ENCODE peak calls at places on chromosomes 12 and 14, in six cellular contexts. K is coronary artery, Z is Calu3, T is nephron progenitor cell, U is GM06990, M is endothelial cell. E is an unnamed sample.

GRCh38 chr12:754871-755562 is 2.6 kb downstream of the WNK1 start:
- DNase-seq in K (no peak), Z (no peak), T (no peak), U (no peak), M (no peak), E (no peak)

GRCh38 chr14:51024377-51024776 is 70.5 kb downstream of the TRIM9 start:
- DNase-seq in K (no peak), Z (no peak), T (no peak), U (no peak), M (no peak), E (no peak)

GRCh38 chr14:32947081-32947480 is 8.4 kb downstream of the NPAS3 start:
- DNase-seq in K (no peak), Z (no peak), T (no peak), U (no peak), M (no peak), E (no peak)

GRCh38 chr12:57255916-57256315 is 4.9 kb upstream of the STAC3 start:
- DNase-seq in K (no peak), Z (no peak), T (no peak), U (no peak), M (no peak), E (no peak)

GRCh38 chr12:117878598-117878997 is 90.2 kb downstream of the KSR2 start:
- DNase-seq in K (no peak), Z (no peak), T (no peak), U (no peak), M (no peak), E (no peak)

GRCh38 chr14:75402867-75403413 is 24.9 kb upstream of the JDP2 start:
- DNase-seq in K (no peak), Z (no peak), T (no peak), U (no peak), M (no peak), E (no peak)

GRCh38 chr14:65222434-65222833 is 120.1 kb upstream of the MAX start:
- DNase-seq in K (no peak), Z (peak), T (peak), U (no peak), M (peak), E (no peak)

GRCh38 chr12:52248541-52249035 is 15.5 kb downstream of the KRT7 start:
- DNase-seq in K (no peak), Z (peak), T (no peak), U (no peak), M (no peak), E (no peak)

GRCh38 chr12:31510034-31510433 is 80.9 kb downstream of the DENND5B start:
- DNase-seq in K (no peak), Z (no peak), T (no peak), U (no peak), M (no peak), E (no peak)

GRCh38 chr14:77036484-77037337 is 8.2 kb upstream of the IRF2BPL start:
- DNase-seq in K (no peak), Z (no peak), T (no peak), U (no peak), M (no peak), E (peak)

GRCh38 chr14:81147140-81147897 is 73.4 kb downstream of the GTF2A1 start:
- DNase-seq in K (no peak), Z (no peak), T (no peak), U (no peak), M (no peak), E (no peak)

GRCh38 chr12:24596768-24597388 is 352.0 kb downstream of the BCAT1 start:
- DNase-seq in K (no peak), Z (no peak), T (no peak), U (no peak), M (no peak), E (no peak)

GRCh38 chr12:123726962-123727361 is 14.8 kb downstream of the ATP6V0A2 start:
- DNase-seq in K (no peak), Z (no peak), T (no peak), U (no peak), M (no peak), E (no peak)

GRCh38 chr12:42373669-42374068 is 47.7 kb downstream of the PPHLN1 start:
- DNase-seq in K (no peak), Z (no peak), T (no peak), U (no peak), M (no peak), E (no peak)

GRCh38 chr12:49389092-49389703 is 21.9 kb downstream of the SPATS2 start:
- DNase-seq in K (no peak), Z (no peak), T (peak), U (no peak), M (peak), E (no peak)

GRCh38 chr12:64273527-64274403 is 51.7 kb upstream of the KICS2 start:
- DNase-seq in K (no peak), Z (peak), T (peak), U (peak), M (peak), E (peak)

GRCh38 chr14:102805454-102805891 is 28.2 kb downstream of the TRAF3 start:
- DNase-seq in K (no peak), Z (no peak), T (no peak), U (no peak), M (no peak), E (no peak)

GRCh38 chr12:131323879-131324278 is 370.2 kb downstream of the ADGRD1 start:
- DNase-seq in K (no peak), Z (no peak), T (no peak), U (no peak), M (no peak), E (no peak)

GRCh38 chr14:34098045-34098984 is 147.4 kb upstream of the EGLN3 start:
- DNase-seq in K (no peak), Z (peak), T (peak), U (no peak), M (peak), E (no peak)

DNA sequence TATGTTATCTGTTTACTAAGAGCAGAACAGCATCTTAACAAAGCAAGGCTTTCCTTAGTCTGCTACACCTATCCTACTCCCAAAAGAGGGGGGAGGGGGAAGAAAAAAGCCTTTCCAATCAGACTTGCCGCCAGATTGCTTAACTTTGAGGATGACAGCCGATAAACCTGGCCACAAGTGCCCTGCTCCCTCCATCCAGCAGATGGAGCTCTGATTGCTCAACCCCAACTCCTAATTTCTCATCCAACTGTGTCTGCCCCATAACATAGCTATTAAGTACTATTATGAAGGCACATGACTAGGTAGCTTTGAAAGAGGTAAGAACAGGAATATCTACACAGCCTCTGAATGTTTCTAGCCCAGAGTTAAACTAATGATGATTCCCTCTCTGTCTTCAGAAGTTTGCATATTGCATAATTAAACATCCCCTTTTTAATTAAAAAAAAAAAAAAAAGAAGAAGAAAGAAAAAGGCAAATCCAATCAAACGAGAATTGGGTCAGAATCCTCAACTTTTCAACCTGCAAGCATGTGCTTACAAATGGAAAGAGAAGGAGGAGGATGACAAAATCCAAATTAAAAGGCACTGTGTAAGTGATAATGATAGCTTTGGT is 247.4 kb downstream of the GALC start:
- DNase-seq in K (no peak), Z (peak), T (peak), U (no peak), M (peak), E (no peak)
- TF ChIP-seq CTCF in K (no peak), Z (peak), T (peak), U (peak), M (peak), E (peak)

DNA sequence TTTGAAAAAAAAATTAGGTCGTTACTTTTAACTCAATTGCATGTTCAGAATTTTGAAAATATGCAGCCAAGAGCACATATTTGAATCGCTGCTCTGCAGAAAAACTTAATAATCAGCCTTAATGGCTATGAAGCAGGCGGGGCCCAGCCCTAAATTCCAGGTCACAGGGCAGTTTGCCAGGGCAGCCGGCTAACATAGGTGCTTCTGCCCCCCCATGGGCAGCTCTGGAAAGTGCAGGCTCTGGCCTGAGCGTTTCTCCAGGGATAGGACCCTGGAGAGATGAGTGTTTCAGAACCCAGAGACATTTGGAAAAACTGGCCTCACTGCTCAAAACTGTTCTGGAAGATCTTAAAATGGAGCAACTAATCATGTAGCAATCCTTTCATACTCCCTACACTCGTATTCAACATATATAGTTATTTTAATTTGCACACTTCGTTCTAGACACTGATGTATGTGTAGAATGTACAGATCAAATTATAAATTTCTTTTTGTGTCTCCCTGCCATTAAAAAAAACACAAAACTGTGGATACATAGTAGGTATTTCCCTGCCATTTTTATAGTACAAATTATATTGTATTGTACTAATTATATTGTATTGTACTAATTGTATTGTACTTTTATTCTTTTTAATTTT is 26.0 kb upstream of the PTGR2 start:
- DNase-seq in K (peak), Z (peak), T (peak), U (peak), M (peak), E (peak)
- TF ChIP-seq CTCF in K (peak), Z (peak), T (peak), U (peak), M (peak), E (peak)

GRCh38 chr14:27672047-27672446 is 1074.2 kb upstream of the NOVA1 start:
- DNase-seq in K (no peak), Z (no peak), T (no peak), U (no peak), M (no peak), E (no peak)
- TF ChIP-seq CTCF in K (no peak), Z (no peak), T (no peak), U (no peak), M (no peak), E (no peak)

GRCh38 chr14:96590190-96590860 is 88.1 kb downstream of the PAPOLA start:
- DNase-seq in K (no peak), Z (no peak), T (no peak), U (no peak), M (no peak), E (no peak)

GRCh38 chr14:96587823-96588385 is 85.7 kb downstream of the PAPOLA start:
- DNase-seq in K (no peak), Z (no peak), T (no peak), U (no peak), M (no peak), E (no peak)

GRCh38 chr14:96586921-96587822 is 85.0 kb downstream of the PAPOLA start:
- DNase-seq in K (peak), Z (no peak), T (no peak), U (no peak), M (no peak), E (no peak)

GRCh38 chr14:96588410-96589249 is 86.4 kb downstream of the PAPOLA start:
- DNase-seq in K (peak), Z (no peak), T (no peak), U (no peak), M (no peak), E (no peak)

DNA sequence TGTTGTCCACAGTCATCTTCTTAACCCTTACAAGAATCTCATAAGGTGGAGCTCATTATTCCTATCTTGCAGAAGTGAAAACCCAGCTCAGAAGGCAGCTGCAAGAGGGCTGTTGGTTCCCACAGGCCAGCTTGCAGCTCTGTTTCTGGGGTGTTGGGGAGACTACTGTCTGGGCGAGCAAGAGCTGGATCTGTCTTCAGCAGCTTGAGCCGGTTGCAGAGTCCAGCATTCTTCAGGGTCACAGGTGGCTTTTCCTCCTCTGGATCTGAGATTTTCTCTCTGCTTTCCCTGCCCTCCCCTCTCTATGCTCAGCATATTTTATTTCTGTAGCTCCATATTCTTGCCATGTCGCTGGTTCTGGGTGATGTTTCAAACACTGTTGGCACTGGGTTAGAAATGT is 87.4 kb downstream of the PAPOLA start:
- DNase-seq in K (no peak), Z (no peak), T (no peak), U (no peak), M (no peak), E (no peak)
- TF ChIP-seq CTCF in K (no peak), Z (no peak), T (no peak), U (no peak), M (no peak), E (no peak)

GRCh38 chr12:92650228-92650822 is 52.5 kb upstream of the PLEKHG7 start:
- DNase-seq in K (no peak), Z (no peak), T (no peak), U (no peak), M (no peak), E (no peak)
- TF ChIP-seq CTCF in K (no peak), Z (no peak), T (peak), U (no peak), M (no peak), E (no peak)

E was measured in GM12864.